ENCODE peak calls at places on chromosomes 5 and 9, in eight cellular contexts. L is PC-9; V is activated CD8-positive, alpha-beta memory T cell treated with anti-CD3 and anti-CD28 coated beads for 1 hour; D is T-helper 17 cell; T is astrocyte of the spinal cord; M is prostate gland; C is nucleus accumbens; Z is GM04504. F is an unnamed sample.

GRCh38 chr9:89750117-89750551 is 145.3 kb downstream of the GADD45G start:
- DNase-seq in L (no peak), T (no peak), D (no peak), M (no peak), V (no peak), C (peak), Z (no peak), F (no peak)

GRCh38 chr5:98464737-98465330 is 308.6 kb upstream of the RGMB start:
- DNase-seq in Z (no peak), L (no peak), C (no peak), T (no peak), M (no peak), V (no peak), D (no peak), F (no peak)

GRCh38 chr5:119074419-119074818 is 3.5 kb downstream of the DMXL1 start:
- DNase-seq in T (no peak), M (no peak), Z (no peak), L (no peak), V (no peak), D (no peak), C (no peak), F (no peak)

GRCh38 chr5:158135682-158136176 is 276.8 kb upstream of the CLINT1 start:
- DNase-seq in Z (no peak), T (no peak), L (no peak), V (no peak), D (no peak), M (no peak), C (no peak), F (no peak)

GRCh38 chr9:131707677-131708612 is 31.9 kb downstream of the RAPGEF1 start:
- DNase-seq in M (peak), T (peak), V (no peak), L (no peak), Z (peak), C (peak), D (no peak), F (no peak)

GRCh38 chr5:147835386-147835798 is 3.9 kb upstream of the SPINK1 start:
- DNase-seq in M (no peak), D (no peak), V (no peak), C (no peak), T (no peak), Z (no peak), L (peak), F (no peak)

GRCh38 chr5:59209758-59210359 is 627.0 kb downstream of the RAB3C start:
- DNase-seq in T (peak), Z (no peak), D (no peak), V (no peak), M (no peak), L (no peak), C (no peak), F (no peak)

GRCh38 chr5:177189416-177189815 is 55.8 kb downstream of the NSD1 start:
- DNase-seq in D (no peak), Z (no peak), L (no peak), T (peak), C (no peak), M (no peak), V (no peak), F (no peak)

GRCh38 chr9:101650096-101650495 is 55.3 kb upstream of the PPP3R2 start:
- DNase-seq in T (no peak), M (no peak), L (no peak), Z (no peak), C (no peak), D (no peak), V (no peak), F (no peak)

GRCh38 chr9:133386338-133386737 is 10.2 kb downstream of the STKLD1 start:
- DNase-seq in M (no peak), C (no peak), L (no peak), Z (no peak), D (no peak), V (no peak), T (no peak), F (no peak)

GRCh38 chr5:158119852-158120708 is 261.1 kb upstream of the CLINT1 start:
- DNase-seq in Z (peak), D (no peak), C (no peak), V (no peak), M (no peak), T (peak), L (peak), F (peak)

GRCh38 chr5:27093296-27093695 is 54.9 kb upstream of the CDH9 start:
- DNase-seq in L (no peak), D (no peak), T (no peak), V (no peak), M (no peak), Z (no peak), C (no peak), F (no peak)